ENCODE peak calls at places on chromosomes 1 and 21, in six cellular contexts. O is stimulated activated CD8-positive, alpha-beta memory T cell treated with anti-CD3 and anti-CD28 coated beads, Interleukin-4, amount 100 ng/mL, for 24 hours; H is mucosa of gallbladder; W is mucosa of descending colon; A is NCI-H2081; Z is transverse colon. M is an unnamed sample.

GRCh38 chr1:18157968-18158367 is 50.4 kb downstream of the IGSF21 start:
- DNase-seq in O (no peak), H (no peak), W (no peak), A (no peak), Z (no peak), M (no peak)

GRCh38 chr1:16206547-16207317 is 5.7 kb downstream of the ARHGEF19 start:
- DNase-seq in O (peak; percentile 87), H (peak; percentile 97), W (peak; percentile 97), A (peak; percentile 99), Z (peak; percentile 98), M (peak; percentile 99)

GRCh38 chr1:79781261-79781660 is 774.7 kb upstream of the ADGRL4 start:
- DNase-seq in O (no peak), H (no peak), W (no peak), A (no peak), Z (no peak), M (no peak)

GRCh38 chr1:98342556-98342955 is 319.0 kb upstream of the SNX7 start:
- DNase-seq in O (no peak), H (no peak), W (no peak), A (no peak), Z (no peak), M (no peak)

GRCh38 chr1:214314178-214314843 is 33.4 kb downstream of the SMYD2 start:
- DNase-seq in O (no peak), H (no peak), W (no peak), A (no peak), Z (no peak), M (no peak)

GRCh38 chr1:195637474-195637873 is 970.8 kb downstream of the KCNT2 start:
- DNase-seq in O (no peak), H (no peak), W (no peak), A (peak; percentile 11), Z (no peak), M (no peak)

GRCh38 chr1:10903826-10904225 is 107.4 kb upstream of the CASZ1 start:
- DNase-seq in O (no peak), H (no peak), W (no peak), A (no peak), Z (no peak), M (no peak)

GRCh38 chr1:147089457-147089856 is 82.8 kb downstream of the PRKAB2 start:
- DNase-seq in O (no peak), H (no peak), W (no peak), A (no peak), Z (no peak), M (no peak)

GRCh38 chr1:244804841-244805240 is 30.6 kb upstream of the COX20 start:
- DNase-seq in O (no peak), H (no peak), W (no peak), A (no peak), Z (no peak), M (no peak)

GRCh38 chr1:18592368-18592767 is 38.3 kb upstream of the PAX7 start:
- DNase-seq in O (no peak), H (no peak), W (no peak), A (no peak), Z (no peak), M (peak; percentile 13)

GRCh38 chr1:244821134-244821533 is 14.3 kb upstream of the COX20 start:
- DNase-seq in O (no peak), H (no peak), W (no peak), A (no peak), Z (no peak), M (no peak)

GRCh38 chr1:83860506-83861221 is 138.3 kb downstream of the TTLL7 start:
- DNase-seq in O (peak; percentile 58), H (peak; percentile 77), W (peak; percentile 93), A (no peak), Z (peak; percentile 89), M (peak; percentile 29)

GRCh38 chr21:46153259-46154154 is 1.9 kb downstream of the FTCD start:
- DNase-seq in O (no peak), H (peak; percentile 40), W (peak; percentile 67), A (no peak), Z (peak; percentile 50), M (no peak)

GRCh38 chr1:47655521-47656300 is 217.9 kb downstream of the FOXD2 start:
- DNase-seq in O (no peak), H (no peak), W (no peak), A (no peak), Z (no peak), M (no peak)

GRCh38 chr1:92169161-92169560 is 48.6 kb upstream of the C1orf146 start:
- DNase-seq in O (no peak), H (no peak), W (no peak), A (no peak), Z (no peak), M (no peak)

GRCh38 chr1:3267550-3268270 is 186.8 kb upstream of the ARHGEF16 start:
- DNase-seq in O (no peak), H (no peak), W (no peak), A (no peak), Z (no peak), M (no peak)

GRCh38 chr1:108639899-108640560 is 20.9 kb downstream of the HENMT1 start:
- DNase-seq in O (peak; percentile 37), H (no peak), W (no peak), A (no peak), Z (no peak), M (no peak)

GRCh38 chr1:26786437-26787380 is 1.0 kb upstream of the PIGV start:
- DNase-seq in O (no peak), H (no peak), W (peak; percentile 60), A (no peak), Z (peak; percentile 62), M (peak; percentile 58)

GRCh38 chr1:151062738-151063371 is 2.7 kb downstream of the MLLT11 start:
- DNase-seq in O (no peak), H (no peak), W (no peak), A (no peak), Z (no peak), M (no peak)

M was measured in SW480.